ENCODE peak calls at places on chromosomes 2 and 18, in nine cellular contexts. K, N, J, O, Y, S, T, W and D are unnamed samples.

GRCh38 chr2:47682231-47682749 is 100.7 kb upstream of the MSH6 start:
- DNase-seq in O (no peak), N (no peak), J (no peak), Y (no peak), W (no peak), K (no peak), T (no peak), S (no peak), D (no peak)

GRCh38 chr2:95305341-95306058 is 8.4 kb downstream of the KCNIP3 start:
- DNase-seq in J (no peak), W (no peak), K (peak), S (peak), Y (no peak), N (no peak), T (peak), O (no peak), D (no peak)

GRCh38 chr2:236042087-236042486 is 126.1 kb downstream of the GBX2 start:
- DNase-seq in J (no peak), Y (no peak), T (no peak), N (no peak), O (no peak), W (no peak), S (no peak), K (no peak), D (no peak)

GRCh38 chr18:31555971-31556747 is 35.5 kb upstream of the TTR start:
- DNase-seq in K (peak), O (peak), J (peak), W (peak), Y (no peak), T (peak), N (no peak), S (no peak), D (no peak)

GRCh38 chr2:41061371-41061770 is 609.5 kb upstream of the SLC8A1 start:
- DNase-seq in W (no peak), Y (no peak), S (no peak), J (no peak), T (no peak), N (no peak), O (no peak), K (no peak), D (no peak)

GRCh38 chr2:179486969-179487752 is 222.5 kb upstream of the SESTD1 start:
- DNase-seq in W (no peak), N (no peak), Y (no peak), K (no peak), T (no peak), O (no peak), S (no peak), J (no peak), D (no peak)

GRCh38 chr2:30149976-30150375 is 3.2 kb downstream of the YPEL5 start:
- DNase-seq in K (no peak), T (no peak), J (no peak), Y (no peak), O (no peak), N (no peak), S (no peak), W (no peak), D (no peak)

GRCh38 chr18:9348766-9349165 is 14.2 kb downstream of the TWSG1 start:
- DNase-seq in K (no peak), S (no peak), Y (no peak), N (no peak), O (no peak), W (no peak), J (no peak), T (no peak), D (no peak)

GRCh38 chr18:26215247-26215970 is 10.8 kb upstream of the TAF4B start:
- DNase-seq in W (no peak), J (peak), Y (no peak), S (no peak), O (no peak), N (no peak), T (no peak), K (no peak), D (no peak)

GRCh38 chr2:217291259-217291658 is 431.4 kb upstream of the TNP1 start:
- DNase-seq in T (no peak), N (no peak), Y (no peak), W (no peak), K (no peak), S (no peak), J (no peak), O (no peak), D (no peak)

GRCh38 chr2:196170202-196170680 is 1.1 kb downstream of the STK17B start:
- DNase-seq in T (peak), N (no peak), S (peak), J (no peak), O (peak), W (peak), K (peak), Y (no peak), D (no peak)

GRCh38 chr2:122908134-122908533 is 1117.0 kb upstream of the CNTNAP5 start:
- DNase-seq in O (no peak), T (no peak), J (no peak), S (no peak), K (no peak), N (no peak), W (no peak), Y (no peak), D (no peak)

GRCh38 chr2:54657664-54658083 is 65.8 kb upstream of the EML6 start:
- DNase-seq in O (peak), T (peak), W (peak), N (no peak), J (no peak), K (peak), Y (no peak), S (peak), D (no peak)

GRCh38 chr2:47002480-47003381 is 87.1 kb upstream of the MCFD2 start:
- DNase-seq in T (no peak), K (no peak), J (no peak), O (no peak), N (no peak), Y (peak), W (no peak), S (no peak), D (no peak)

GRCh38 chr2:42962521-42962953 is 170.2 kb upstream of the HAAO start:
- DNase-seq in Y (peak), O (no peak), T (no peak), N (no peak), S (no peak), J (no peak), K (no peak), W (no peak), D (no peak)

GRCh38 chr18:3623769-3624545 is 174.0 kb downstream of the TGIF1 start:
- DNase-seq in K (peak), T (peak), S (peak), Y (peak), J (no peak), O (peak), W (peak), N (peak), D (peak)

GRCh38 chr2:190827720-190828119 is 52.9 kb upstream of the GLS start:
- DNase-seq in O (no peak), J (no peak), N (no peak), S (no peak), Y (no peak), W (no peak), T (no peak), K (no peak), D (no peak)

GRCh38 chr2:182522428-182522896 is 95.6 kb upstream of the PDE1A start:
- DNase-seq in O (no peak), J (no peak), N (no peak), Y (no peak), T (no peak), S (no peak), K (no peak), W (no peak), D (no peak)

GRCh38 chr2:234569776-234570430 is 73.0 kb upstream of the ARL4C start:
- DNase-seq in K (no peak), J (no peak), W (no peak), Y (no peak), O (no peak), N (no peak), S (no peak), T (no peak), D (no peak)

GRCh38 chr2:133498615-133499585 is 69.4 kb downstream of the NCKAP5 start:
- DNase-seq in W (no peak), N (no peak), K (no peak), J (peak), O (no peak), T (peak), Y (no peak), S (no peak), D (no peak)

GRCh38 chr2:141021109-141021508 is 1109.7 kb downstream of the LRP1B start:
- DNase-seq in S (no peak), T (no peak), O (no peak), Y (no peak), K (no peak), W (no peak), N (no peak), J (no peak), D (no peak)

GRCh38 chr18:2512059-2512458 is 59.2 kb downstream of the METTL4 start:
- DNase-seq in W (no peak), N (no peak), J (no peak), S (no peak), T (no peak), K (no peak), O (no peak), Y (no peak), D (no peak)

GRCh38 chr18:23689031-23689615 is at the start of gene LAMA3:
- DNase-seq in N (peak), J (no peak), W (peak), S (peak), T (peak), O (no peak), K (no peak), Y (peak), D (no peak)

GRCh38 chr2:39664898-39665591 is 672 bp upstream of the TMEM178A start:
- DNase-seq in S (no peak), K (no peak), W (no peak), O (no peak), N (no peak), T (no peak), Y (no peak), J (no peak), D (no peak)

GRCh38 chr18:24656571-24656971 is 196.1 kb downstream of the HRH4 start:
- DNase-seq in J (no peak), Y (no peak), O (no peak), W (no peak), T (no peak), K (no peak), S (no peak), N (no peak), D (no peak)

GRCh38 chr2:242058116-242058680 is 188.7 kb downstream of the RTP5 start:
- DNase-seq in O (no peak), J (no peak), T (no peak), K (no peak), W (no peak), N (no peak), S (no peak), Y (no peak), D (no peak)

GRCh38 chr2:172884336-172884735 is 148.7 kb downstream of the RAPGEF4 start:
- DNase-seq in O (no peak), Y (no peak), K (no peak), N (no peak), S (no peak), W (no peak), T (no peak), J (no peak), D (no peak)

GRCh38 chr2:100214265-100214961 is 72.0 kb upstream of the AFF3 start:
- DNase-seq in T (peak), O (no peak), Y (peak), N (no peak), J (no peak), W (no peak), S (no peak), K (peak), D (no peak)

GRCh38 chr18:13137041-13137938 is 81.3 kb upstream of the LDLRAD4 start:
- DNase-seq in T (peak), O (no peak), N (peak), K (no peak), W (no peak), Y (peak), S (peak), J (no peak), D (no peak)

GRCh38 chr18:70671889-70672551 is 383.2 kb downstream of the SOCS6 start:
- DNase-seq in J (no peak), K (no peak), W (no peak), Y (no peak), T (no peak), N (no peak), S (no peak), O (no peak), D (no peak)

GRCh38 chr2:45761660-45762059 is 110.2 kb downstream of the PRKCE start:
- DNase-seq in O (no peak), T (no peak), W (no peak), S (no peak), K (no peak), Y (no peak), N (no peak), J (no peak), D (no peak)

GRCh38 chr18:74172697-74173433 is 24.5 kb downstream of the TIMM21 start:
- DNase-seq in T (no peak), Y (no peak), O (no peak), N (peak), W (no peak), S (no peak), J (no peak), K (no peak), D (no peak)

GRCh38 chr2:121284424-121285076 is 452 bp downstream of the TFCP2L1 start:
- DNase-seq in T (no peak), Y (no peak), K (no peak), W (peak), J (no peak), O (no peak), N (peak), S (no peak), D (no peak)

GRCh38 chr18:43780782-43781340 is 503.6 kb upstream of the SYT4 start:
- DNase-seq in J (no peak), K (no peak), T (no peak), Y (no peak), N (no peak), S (no peak), W (no peak), O (no peak), D (no peak)

GRCh38 chr18:3529077-3529476 is 79.1 kb downstream of the TGIF1 start:
- DNase-seq in S (no peak), K (no peak), N (no peak), Y (no peak), O (peak), J (no peak), T (no peak), W (no peak), D (no peak)

GRCh38 chr2:209499071-209499470 is 75.2 kb downstream of the MAP2 start:
- DNase-seq in W (no peak), O (no peak), J (no peak), T (no peak), S (no peak), Y (no peak), K (no peak), N (no peak), D (no peak)

GRCh38 chr2:237694423-237695194 is 67.2 kb downstream of the LRRFIP1 start:
- DNase-seq in N (no peak), O (peak), T (no peak), Y (no peak), W (no peak), J (no peak), K (no peak), S (no peak), D (peak)

GRCh38 chr2:237693281-237694039 is 66.1 kb downstream of the LRRFIP1 start:
- DNase-seq in O (peak), S (no peak), Y (no peak), T (peak), K (peak), W (peak), N (no peak), J (no peak), D (peak)

GRCh38 chr2:237697586-237698337 is 70.4 kb downstream of the LRRFIP1 start:
- DNase-seq in N (no peak), O (no peak), Y (no peak), J (no peak), W (no peak), T (no peak), K (no peak), S (no peak), D (no peak)

GRCh38 chr2:237696471-237696870 is 69.1 kb downstream of the LRRFIP1 start:
- DNase-seq in N (no peak), K (no peak), O (peak), T (no peak), W (no peak), J (no peak), S (no peak), Y (no peak), D (peak)

GRCh38 chr2:237695201-237695780 is 67.9 kb downstream of the LRRFIP1 start:
- DNase-seq in S (no peak), Y (no peak), K (no peak), N (no peak), W (peak), J (peak), T (no peak), O (peak), D (no peak)
- TF ChIP-seq EP300 in S (no peak), Y (no peak), K (no peak), N (no peak), W (no peak), J (no peak), T (no peak), O (peak), D (no peak)

GRCh38 chr18:48191494-48191893 is 217.7 kb downstream of the ZBTB7C start:
- DNase-seq in J (no peak), O (no peak), N (no peak), S (no peak), T (no peak), W (no peak), K (no peak), Y (no peak), D (no peak)
- TF ChIP-seq EP300 in J (no peak), O (no peak), N (no peak), S (no peak), T (no peak), W (no peak), K (no peak), Y (no peak), D (no peak)

DNA sequence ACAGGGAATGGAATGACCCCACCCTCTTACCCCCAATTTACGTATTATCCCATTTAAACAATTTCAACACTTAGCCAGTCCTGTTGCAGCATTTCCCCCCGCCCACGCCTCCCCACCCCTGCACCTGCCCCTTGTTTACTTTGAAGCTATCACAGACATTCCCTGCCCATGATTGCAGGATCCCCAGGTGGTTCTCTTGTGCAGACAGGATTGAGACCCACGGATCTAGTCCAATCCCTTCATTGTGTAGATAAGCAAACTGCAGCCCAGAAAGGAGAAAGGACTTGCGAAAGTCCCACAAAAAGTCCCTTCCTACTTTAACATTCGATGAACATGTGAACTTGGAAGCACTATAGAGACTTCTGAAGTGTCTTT is 38.9 kb downstream of the TMEM17 start:
- DNase-seq in J (no peak), T (no peak), W (no peak), K (peak), N (no peak), O (no peak), S (no peak), Y (no peak), D (no peak)
- TF ChIP-seq EP300 in J (no peak), T (no peak), W (no peak), K (peak), N (no peak), O (no peak), S (no peak), Y (no peak), D (no peak)

GRCh38 chr2:49265471-49265870 is 111.2 kb upstream of the FSHR start:
- DNase-seq in Y (no peak), S (no peak), O (no peak), N (no peak), W (no peak), J (no peak), T (no peak), K (no peak), D (no peak)

GRCh38 chr2:49270091-49270490 is 115.8 kb upstream of the FSHR start:
- DNase-seq in O (no peak), S (no peak), W (no peak), J (no peak), Y (no peak), T (no peak), K (no peak), N (no peak), D (no peak)

GRCh38 chr2:49271060-49271665 is 116.8 kb upstream of the FSHR start:
- DNase-seq in J (no peak), T (no peak), K (peak), N (no peak), S (no peak), O (no peak), Y (no peak), W (no peak), D (no peak)
- TF ChIP-seq EP300 in J (no peak), T (no peak), K (no peak), N (no peak), S (no peak), O (no peak), Y (no peak), W (no peak), D (no peak)

DNA sequence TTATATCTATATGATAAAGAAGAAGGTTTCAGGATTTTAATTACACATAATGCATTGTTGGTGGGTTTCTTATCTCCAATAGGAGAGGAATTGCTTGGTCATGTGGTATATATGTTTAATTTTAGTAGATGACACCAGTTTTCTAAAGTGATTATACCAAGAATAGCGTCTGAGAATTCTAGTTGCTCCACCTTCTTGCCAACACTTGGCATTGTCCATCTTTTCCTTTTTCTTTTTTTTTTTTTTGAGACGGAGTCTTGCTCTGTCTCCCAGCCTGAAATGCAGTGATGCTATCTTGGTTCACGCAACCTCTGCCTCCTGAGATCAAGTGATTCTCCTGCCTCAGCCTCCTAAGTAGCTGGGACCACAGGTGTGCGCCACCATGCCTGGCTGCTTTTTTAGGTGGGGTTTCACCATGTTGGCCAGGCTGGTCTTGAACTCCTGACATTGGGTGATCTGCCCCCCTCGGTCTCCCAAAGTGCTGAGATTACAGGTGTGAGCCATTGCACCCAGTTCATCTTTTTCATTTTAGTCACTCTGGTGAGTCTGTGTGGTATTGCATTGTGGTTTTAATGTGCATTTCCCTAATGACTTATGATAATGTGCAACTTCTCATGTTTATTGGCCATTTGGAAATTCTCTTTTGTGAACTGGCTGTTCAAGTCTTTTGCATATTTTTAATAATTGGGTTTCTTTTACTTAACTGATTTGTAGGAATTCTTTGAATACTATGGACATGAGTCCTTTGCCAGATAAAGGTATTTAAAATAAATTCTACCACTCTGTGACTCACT is 37.3 kb upstream of the ZNF512 start:
- DNase-seq in T (no peak), K (no peak), S (no peak), W (no peak), O (no peak), Y (no peak), N (no peak), J (no peak), D (no peak)
- TF ChIP-seq EP300 in T (no peak), K (no peak), S (no peak), W (no peak), O (no peak), Y (no peak), N (no peak), J (no peak), D (no peak)

GRCh38 chr18:36403896-36404824 is 106.6 kb downstream of the FHOD3 start:
- DNase-seq in N (no peak), J (no peak), T (no peak), O (no peak), K (no peak), S (no peak), W (no peak), Y (no peak), D (no peak)

GRCh38 chr18:36409779-36410178 is 112.3 kb downstream of the FHOD3 start:
- DNase-seq in T (no peak), N (no peak), O (no peak), W (no peak), Y (no peak), S (no peak), K (no peak), J (no peak), D (no peak)

GRCh38 chr18:36408606-36409005 is 111.1 kb downstream of the FHOD3 start:
- DNase-seq in S (no peak), N (no peak), W (no peak), O (no peak), K (no peak), Y (no peak), T (no peak), J (no peak), D (no peak)

GRCh38 chr18:36405611-36406010 is 108.1 kb downstream of the FHOD3 start:
- DNase-seq in K (no peak), T (no peak), W (no peak), Y (no peak), S (no peak), J (no peak), O (no peak), N (no peak), D (no peak)

DNA sequence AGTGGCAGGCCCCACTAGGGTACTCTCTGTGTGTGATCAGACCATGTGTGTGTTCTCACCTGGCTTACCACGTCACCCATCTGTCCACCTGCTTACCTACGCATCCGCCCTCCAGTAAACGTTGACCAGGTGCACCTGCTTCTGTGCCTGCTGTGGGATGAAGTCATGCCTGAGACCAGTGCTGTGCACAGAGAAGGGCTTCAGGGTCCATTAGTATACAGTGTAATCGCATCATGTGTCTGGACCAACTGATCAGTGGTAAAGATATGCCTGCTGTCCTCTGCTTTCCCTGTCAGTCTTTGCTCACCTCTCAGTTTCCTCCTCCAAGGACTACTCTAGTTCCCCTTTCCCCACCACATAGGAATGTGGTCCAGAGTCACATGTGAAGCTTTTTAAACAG is 109.3 kb downstream of the FHOD3 start:
- DNase-seq in K (no peak), O (no peak), Y (no peak), N (no peak), T (no peak), S (no peak), J (no peak), W (no peak), D (no peak)
- TF ChIP-seq EP300 in K (no peak), O (no peak), Y (no peak), N (no peak), T (no peak), S (no peak), J (no peak), W (no peak), D (no peak)